ENCODE peak calls at places on chromosome 16, in ten cellular contexts. F is PC-3; X is heart right ventricle; D is CD8-positive, alpha-beta T cell; E is CD4-positive, CD25-positive, alpha-beta regulatory T cell; O is Peyer's patch; N is mammary epithelial cell; V is uterus; A is stomach; Q is left ventricle myocardium inferior. I is an unnamed sample.

GRCh38 chr16:81645303-81645702 is 133.8 kb upstream of the PLCG2 start:
- DNase-seq in F (peak; percentile 78), X (peak; percentile 61), D (no peak), E (no peak), O (no peak), N (peak; percentile 89), V (peak; percentile 58), A (no peak), Q (peak; percentile 63), I (peak; percentile 51)

GRCh38 chr16:86509759-86510464 is 415 bp upstream of the FOXF1 start:
- DNase-seq in F (no peak), X (peak; percentile 36), D (no peak), E (peak; percentile 16), O (peak; percentile 20), N (peak; percentile 23), V (peak; percentile 65), A (peak; percentile 46), Q (peak; percentile 37), I (peak; percentile 96)

GRCh38 chr16:86319871-86320270 is 190.5 kb upstream of the FOXF1 start:
- DNase-seq in F (no peak), X (no peak), D (no peak), E (peak; percentile 10), O (no peak), N (no peak), V (no peak), A (no peak), Q (no peak), I (no peak)

GRCh38 chr16:58487566-58488351 is 12.2 kb upstream of the NDRG4 start:
- DNase-seq in F (peak; percentile 78), X (peak; percentile 89), D (peak; percentile 78), E (peak; percentile 70), O (peak; percentile 66), N (peak; percentile 51), V (peak; percentile 82), A (peak; percentile 84), Q (peak; percentile 88), I (peak; percentile 85)

GRCh38 chr16:56947604-56947995 is 14.2 kb upstream of the CETP start:
- DNase-seq in F (no peak), X (no peak), D (no peak), E (no peak), O (no peak), N (no peak), V (no peak), A (no peak), Q (no peak), I (no peak)

GRCh38 chr16:68499011-68499410 is 40.1 kb upstream of the ZFP90 start:
- DNase-seq in F (peak; percentile 19), X (no peak), D (no peak), E (no peak), O (no peak), N (no peak), V (no peak), A (no peak), Q (no peak), I (no peak)

GRCh38 chr16:85556456-85557082 is 56.6 kb upstream of the GSE1 start:
- DNase-seq in F (peak; percentile 29), X (peak; percentile 69), D (peak; percentile 52), E (peak; percentile 77), O (peak; percentile 79), N (peak; percentile 25), V (peak; percentile 57), A (peak; percentile 63), Q (no peak), I (no peak)

GRCh38 chr16:6081320-6081976 is 983.9 kb upstream of the EEF2KMT start:
- DNase-seq in F (peak; percentile 6), X (peak; percentile 3), D (no peak), E (peak; percentile 2), O (no peak), N (peak; percentile 9), V (no peak), A (no peak), Q (no peak), I (no peak)

GRCh38 chr16:63174801-63175200 is 1138.6 kb upstream of the CDH8 start:
- DNase-seq in F (no peak), X (no peak), D (no peak), E (no peak), O (no peak), N (no peak), V (no peak), A (no peak), Q (no peak), I (no peak)

GRCh38 chr16:77876776-77877175 is 88.4 kb downstream of the VAT1L start:
- DNase-seq in F (no peak), X (no peak), D (no peak), E (no peak), O (no peak), N (no peak), V (no peak), A (no peak), Q (no peak), I (no peak)

GRCh38 chr16:12498077-12498476 is 305.6 kb downstream of the CPPED1 start:
- DNase-seq in F (no peak), X (no peak), D (no peak), E (no peak), O (no peak), N (no peak), V (no peak), A (no peak), Q (no peak), I (no peak)

GRCh38 chr16:12500771-12501170 is 302.9 kb downstream of the CPPED1 start:
- DNase-seq in F (peak; percentile 38), X (no peak), D (no peak), E (peak; percentile 76), O (no peak), N (no peak), V (no peak), A (peak; percentile 56), Q (no peak), I (no peak)

GRCh38 chr16:12497558-12497957 is 306.1 kb downstream of the CPPED1 start:
- DNase-seq in F (no peak), X (no peak), D (no peak), E (no peak), O (no peak), N (no peak), V (no peak), A (no peak), Q (no peak), I (no peak)

GRCh38 chr16:12496866-12497265 is 306.8 kb downstream of the CPPED1 start:
- DNase-seq in F (no peak), X (no peak), D (no peak), E (no peak), O (no peak), N (no peak), V (no peak), A (no peak), Q (no peak), I (no peak)

GRCh38 chr16:12499032-12499735 is 304.5 kb downstream of the CPPED1 start:
- DNase-seq in F (no peak), X (no peak), D (no peak), E (peak; percentile 14), O (no peak), N (no peak), V (no peak), A (no peak), Q (no peak), I (no peak)
- H3K27ac ChIP-seq in F (no peak overlapping the region), X (no peak overlapping the region), D (no peak overlapping the region), E (no peak overlapping the region), O (no peak overlapping the region), N (no peak overlapping the region), V (no peak overlapping the region), A (no peak overlapping the region), Q (no peak overlapping the region), I (no peak overlapping the region)

GRCh38 chr16:2770057-2770780 is 6.9 kb downstream of the ELOB start:
- DNase-seq in F (no peak), X (no peak), D (no peak), E (peak; percentile 19), O (no peak), N (no peak), V (no peak), A (no peak), Q (no peak), I (no peak)

GRCh38 chr16:2769100-2769529 is 8.0 kb downstream of the ELOB start:
- DNase-seq in F (no peak), X (no peak), D (no peak), E (no peak), O (no peak), N (no peak), V (no peak), A (no peak), Q (no peak), I (no peak)

GRCh38 chr16:2770781-2771111 is 6.3 kb downstream of the ELOB start:
- DNase-seq in F (no peak), X (no peak), D (no peak), E (no peak), O (no peak), N (no peak), V (no peak), A (no peak), Q (no peak), I (no peak)

GRCh38 chr16:2768403-2769089 is 8.5 kb downstream of the ELOB start:
- DNase-seq in F (no peak), X (no peak), D (no peak), E (no peak), O (no peak), N (peak; percentile 22), V (no peak), A (no peak), Q (no peak), I (no peak)

DNA sequence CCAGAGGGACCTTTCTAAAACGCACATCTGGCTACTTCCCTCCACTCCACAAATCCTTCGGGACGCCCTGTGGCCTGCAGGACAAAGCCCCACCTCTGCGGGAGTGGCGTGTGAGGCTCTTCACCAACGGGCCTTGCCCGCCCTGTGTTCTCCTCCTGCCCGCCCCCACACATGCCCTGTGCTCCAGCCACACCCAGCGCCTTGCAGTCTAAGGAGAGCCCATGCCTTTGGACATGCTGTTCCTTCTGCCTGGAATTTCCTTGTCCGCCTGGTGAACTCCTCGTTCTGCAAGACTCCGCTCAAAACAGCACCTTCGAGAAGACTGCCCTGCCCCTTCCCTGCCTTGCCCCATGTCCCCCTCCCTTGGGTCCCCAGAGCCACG is 7.4 kb downstream of the ELOB start:
- DNase-seq in F (no peak), X (no peak), D (no peak), E (no peak), O (no peak), N (peak; percentile 74), V (no peak), A (peak; percentile 75), Q (no peak), I (no peak)
- H3K4me1 ChIP-seq in F (peaks cover 5% of the 10 kb centered on the region), X (peaks cover 5% of the 10 kb centered on the region), D (peaks cover 3% of the 10 kb centered on the region), E (no peaks in the 10 kb centered on the region), O (no peaks in the 10 kb centered on the region), N (peaks cover 45% of the 10 kb centered on the region), V (no peaks in the 10 kb centered on the region), A (peaks cover 21% of the 10 kb centered on the region), Q (peaks cover 54% of the 10 kb centered on the region), I (peaks cover 9% of the 10 kb centered on the region)

GRCh38 chr16:75461575-75461974 is 2.9 kb downstream of the TMEM170A start:
- DNase-seq in F (no peak), X (no peak), D (no peak), E (no peak), O (no peak), N (no peak), V (no peak), A (no peak), Q (no peak), I (no peak)
- H3K4me3 ChIP-seq in F (no peak overlapping the region), X (no peak overlapping the region), D (no peak overlapping the region), E (peak overlapping the region; percentile 54), O (no peak overlapping the region), N (no peak overlapping the region), V (no peak overlapping the region), A (no peak overlapping the region), Q (no peak overlapping the region), I (no peak overlapping the region)

DNA sequence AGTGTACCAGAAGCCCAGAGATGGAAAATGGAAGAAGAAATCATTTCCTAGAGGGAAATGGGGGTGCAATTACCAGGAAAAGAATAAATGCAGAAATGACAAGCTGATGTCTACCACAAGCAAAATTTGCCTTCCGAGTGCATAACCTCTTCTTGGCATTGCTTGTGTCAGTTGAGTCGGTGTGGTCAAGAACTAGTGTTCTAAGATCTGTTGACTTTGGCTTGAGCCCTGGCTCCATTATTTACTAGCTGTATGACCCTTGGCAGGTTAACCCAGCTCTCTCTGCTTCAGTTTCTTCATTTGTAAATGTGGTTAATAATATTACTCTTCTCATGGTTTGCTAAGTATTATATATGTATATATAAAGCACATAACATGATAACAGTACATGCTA is 273.0 kb upstream of the IRX5 start:
- DNase-seq in F (no peak), X (no peak), D (no peak), E (no peak), O (no peak), N (no peak), V (no peak), A (peak; percentile 57), Q (no peak), I (no peak)
- H3K27ac ChIP-seq in F (no peak overlapping the region), X (no peak overlapping the region), D (no peak overlapping the region), E (no peak overlapping the region), O (no peak overlapping the region), N (peak overlapping the region; percentile 62), V (no peak overlapping the region), A (peak overlapping the region; percentile 64), Q (no peak overlapping the region), I (no peak overlapping the region)

I was measured in SJSA1.